ENCODE peak calls at places on chromosomes 4 and X, in ten cellular contexts. One of them, this sample, is unnamed.

GRCh38 chr4:147423229-147423628 is 57.7 kb upstream of the EDNRA start:
- DNase-seq in cardiac fibroblast: no peak
- DNase-seq in brain microvascular endothelial cell: no peak
- DNase-seq in heart right ventricle: no peak
- DNase-seq in OCI-LY7: no peak
- DNase-seq in breast epithelium: no peak
- DNase-seq in choroid plexus epithelial cell: no peak
- DNase-seq in fibroblast of pulmonary artery: no peak
- DNase-seq in AG10803: no peak
- DNase-seq in GM13976: no peak
- DNase-seq in this sample: no peak

GRCh38 chrX:124502144-124502543 is 155.8 kb downstream of the SH2D1A start:
- DNase-seq in breast epithelium: no peak
- DNase-seq in AG10803: no peak
- DNase-seq in GM13976: no peak
- DNase-seq in OCI-LY7: no peak
- DNase-seq in fibroblast of pulmonary artery: no peak
- DNase-seq in brain microvascular endothelial cell: no peak
- DNase-seq in heart right ventricle: no peak
- DNase-seq in cardiac fibroblast: no peak
- DNase-seq in choroid plexus epithelial cell: no peak
- DNase-seq in this sample: no peak

GRCh38 chrX:47191806-47192401 is 1.7 kb upstream of the UBA1 start:
- DNase-seq in GM13976: no peak
- DNase-seq in fibroblast of pulmonary artery: no peak
- DNase-seq in heart right ventricle: no peak
- DNase-seq in choroid plexus epithelial cell: no peak
- DNase-seq in OCI-LY7: peak
- DNase-seq in breast epithelium: no peak
- DNase-seq in brain microvascular endothelial cell: no peak
- DNase-seq in cardiac fibroblast: no peak
- DNase-seq in AG10803: no peak
- DNase-seq in this sample: no peak

GRCh38 chr4:8581094-8581861 is 1.1 kb downstream of the GPR78 start:
- DNase-seq in OCI-LY7: no peak
- DNase-seq in GM13976: no peak
- DNase-seq in brain microvascular endothelial cell: no peak
- DNase-seq in heart right ventricle: no peak
- DNase-seq in fibroblast of pulmonary artery: no peak
- DNase-seq in choroid plexus epithelial cell: no peak
- DNase-seq in AG10803: no peak
- DNase-seq in breast epithelium: no peak
- DNase-seq in cardiac fibroblast: no peak
- DNase-seq in this sample: no peak

GRCh38 chr4:35315419-35315818 is 928.9 kb downstream of the ARAP2 start:
- DNase-seq in heart right ventricle: no peak
- DNase-seq in GM13976: no peak
- DNase-seq in choroid plexus epithelial cell: no peak
- DNase-seq in OCI-LY7: no peak
- DNase-seq in AG10803: no peak
- DNase-seq in fibroblast of pulmonary artery: no peak
- DNase-seq in cardiac fibroblast: no peak
- DNase-seq in breast epithelium: no peak
- DNase-seq in brain microvascular endothelial cell: no peak
- DNase-seq in this sample: no peak

GRCh38 chr4:7904108-7904516 is 35.5 kb downstream of the AFAP1 start:
- DNase-seq in brain microvascular endothelial cell: peak
- DNase-seq in choroid plexus epithelial cell: peak
- DNase-seq in breast epithelium: no peak
- DNase-seq in cardiac fibroblast: peak
- DNase-seq in fibroblast of pulmonary artery: peak
- DNase-seq in GM13976: no peak
- DNase-seq in AG10803: peak
- DNase-seq in heart right ventricle: no peak
- DNase-seq in OCI-LY7: no peak
- DNase-seq in this sample: peak

GRCh38 chr4:121192500-121192899 is 28.4 kb upstream of the TNIP3 start:
- DNase-seq in OCI-LY7: peak
- DNase-seq in GM13976: no peak
- DNase-seq in fibroblast of pulmonary artery: peak
- DNase-seq in AG10803: peak
- DNase-seq in brain microvascular endothelial cell: peak
- DNase-seq in heart right ventricle: no peak
- DNase-seq in choroid plexus epithelial cell: peak
- DNase-seq in cardiac fibroblast: peak
- DNase-seq in breast epithelium: no peak
- DNase-seq in this sample: peak

GRCh38 chr4:168374772-168375523 is 56.4 kb upstream of the DDX60 start:
- DNase-seq in fibroblast of pulmonary artery: no peak
- DNase-seq in breast epithelium: no peak
- DNase-seq in OCI-LY7: no peak
- DNase-seq in GM13976: no peak
- DNase-seq in choroid plexus epithelial cell: no peak
- DNase-seq in brain microvascular endothelial cell: no peak
- DNase-seq in AG10803: no peak
- DNase-seq in heart right ventricle: no peak
- DNase-seq in cardiac fibroblast: no peak
- DNase-seq in this sample: no peak

GRCh38 chrX:110061138-110061537 is 58.2 kb downstream of the TMEM164 start:
- DNase-seq in fibroblast of pulmonary artery: no peak
- DNase-seq in breast epithelium: no peak
- DNase-seq in GM13976: no peak
- DNase-seq in choroid plexus epithelial cell: peak
- DNase-seq in brain microvascular endothelial cell: peak
- DNase-seq in cardiac fibroblast: no peak
- DNase-seq in OCI-LY7: no peak
- DNase-seq in heart right ventricle: no peak
- DNase-seq in AG10803: no peak
- DNase-seq in this sample: no peak

GRCh38 chrX:98380106-98380505 is 1496.4 kb downstream of the RPA4 start:
- DNase-seq in brain microvascular endothelial cell: no peak
- DNase-seq in AG10803: no peak
- DNase-seq in GM13976: no peak
- DNase-seq in choroid plexus epithelial cell: no peak
- DNase-seq in cardiac fibroblast: no peak
- DNase-seq in breast epithelium: no peak
- DNase-seq in fibroblast of pulmonary artery: no peak
- DNase-seq in OCI-LY7: no peak
- DNase-seq in heart right ventricle: no peak
- DNase-seq in this sample: no peak

GRCh38 chr4:132269303-132269990 is 879.6 kb upstream of the PCDH10 start:
- DNase-seq in brain microvascular endothelial cell: no peak
- DNase-seq in GM13976: no peak
- DNase-seq in AG10803: no peak
- DNase-seq in cardiac fibroblast: no peak
- DNase-seq in breast epithelium: no peak
- DNase-seq in fibroblast of pulmonary artery: no peak
- DNase-seq in OCI-LY7: no peak
- DNase-seq in heart right ventricle: no peak
- DNase-seq in choroid plexus epithelial cell: no peak
- DNase-seq in this sample: no peak

DNA sequence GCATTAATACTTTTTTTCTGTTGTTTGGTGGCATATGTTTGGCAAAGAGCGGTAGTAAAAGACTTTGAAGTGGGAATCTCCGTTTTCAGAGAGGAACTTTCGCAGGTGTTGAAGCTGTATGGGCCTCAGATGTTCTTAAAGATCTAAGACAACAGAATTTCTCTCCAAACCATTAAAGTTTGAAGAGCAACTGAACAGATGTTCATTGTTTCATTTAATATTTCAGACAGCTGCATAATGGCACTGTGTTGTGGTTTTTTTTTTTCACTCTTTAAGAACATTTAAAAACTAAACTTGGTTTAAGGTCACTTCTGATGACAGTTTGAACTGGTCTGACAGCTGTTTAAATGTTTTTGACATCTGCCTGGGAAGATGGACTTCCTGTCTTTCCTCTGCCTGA is 882.7 kb upstream of the PCDH10 start:
- DNase-seq in heart right ventricle: no peak
- DNase-seq in OCI-LY7: peak
- DNase-seq in fibroblast of pulmonary artery: no peak
- DNase-seq in choroid plexus epithelial cell: no peak
- DNase-seq in GM13976: no peak
- DNase-seq in AG10803: no peak
- DNase-seq in breast epithelium: no peak
- DNase-seq in cardiac fibroblast: no peak
- DNase-seq in brain microvascular endothelial cell: no peak
- DNase-seq in this sample: no peak
- TF ChIP-seq CTCF in heart right ventricle: no peak
- TF ChIP-seq CTCF in OCI-LY7: no peak
- TF ChIP-seq CTCF in fibroblast of pulmonary artery: no peak
- TF ChIP-seq CTCF in choroid plexus epithelial cell: no peak
- TF ChIP-seq CTCF in GM13976: no peak
- TF ChIP-seq CTCF in AG10803: no peak
- TF ChIP-seq CTCF in breast epithelium: no peak
- TF ChIP-seq CTCF in cardiac fibroblast: no peak
- TF ChIP-seq CTCF in brain microvascular endothelial cell: no peak
- TF ChIP-seq CTCF in this sample: no peak

GRCh38 chr4:188783160-188783559 is 643.9 kb downstream of the TRIML1 start:
- DNase-seq in OCI-LY7: no peak
- DNase-seq in fibroblast of pulmonary artery: no peak
- DNase-seq in heart right ventricle: peak
- DNase-seq in choroid plexus epithelial cell: no peak
- DNase-seq in brain microvascular endothelial cell: no peak
- DNase-seq in breast epithelium: no peak
- DNase-seq in GM13976: no peak
- DNase-seq in cardiac fibroblast: no peak
- DNase-seq in AG10803: no peak
- DNase-seq in this sample: no peak

GRCh38 chr4:188780028-188780427 is 640.8 kb downstream of the TRIML1 start:
- DNase-seq in breast epithelium: no peak
- DNase-seq in brain microvascular endothelial cell: no peak
- DNase-seq in cardiac fibroblast: no peak
- DNase-seq in AG10803: no peak
- DNase-seq in choroid plexus epithelial cell: peak
- DNase-seq in fibroblast of pulmonary artery: no peak
- DNase-seq in OCI-LY7: no peak
- DNase-seq in heart right ventricle: no peak
- DNase-seq in GM13976: no peak
- DNase-seq in this sample: no peak

GRCh38 chr4:188783606-188784157 is 644.4 kb downstream of the TRIML1 start:
- DNase-seq in choroid plexus epithelial cell: no peak
- DNase-seq in OCI-LY7: no peak
- DNase-seq in GM13976: no peak
- DNase-seq in brain microvascular endothelial cell: no peak
- DNase-seq in heart right ventricle: no peak
- DNase-seq in breast epithelium: no peak
- DNase-seq in fibroblast of pulmonary artery: no peak
- DNase-seq in AG10803: peak
- DNase-seq in cardiac fibroblast: no peak
- DNase-seq in this sample: no peak

GRCh38 chr4:188780686-188781085 is 641.4 kb downstream of the TRIML1 start:
- DNase-seq in brain microvascular endothelial cell: peak
- DNase-seq in OCI-LY7: no peak
- DNase-seq in breast epithelium: no peak
- DNase-seq in GM13976: no peak
- DNase-seq in AG10803: no peak
- DNase-seq in choroid plexus epithelial cell: no peak
- DNase-seq in heart right ventricle: no peak
- DNase-seq in cardiac fibroblast: no peak
- DNase-seq in fibroblast of pulmonary artery: no peak
- DNase-seq in this sample: peak

GRCh38 chr4:188781655-188782054 is 642.4 kb downstream of the TRIML1 start:
- DNase-seq in OCI-LY7: no peak
- DNase-seq in AG10803: no peak
- DNase-seq in choroid plexus epithelial cell: peak
- DNase-seq in cardiac fibroblast: no peak
- DNase-seq in brain microvascular endothelial cell: peak
- DNase-seq in GM13976: no peak
- DNase-seq in heart right ventricle: no peak
- DNase-seq in breast epithelium: no peak
- DNase-seq in fibroblast of pulmonary artery: no peak
- DNase-seq in this sample: no peak
- TF ChIP-seq CTCF in OCI-LY7: no peak
- TF ChIP-seq CTCF in AG10803: peak
- TF ChIP-seq CTCF in choroid plexus epithelial cell: peak
- TF ChIP-seq CTCF in cardiac fibroblast: peak
- TF ChIP-seq CTCF in brain microvascular endothelial cell: peak
- TF ChIP-seq CTCF in GM13976: no peak
- TF ChIP-seq CTCF in heart right ventricle: peak
- TF ChIP-seq CTCF in breast epithelium: no peak
- TF ChIP-seq CTCF in fibroblast of pulmonary artery: no peak
- TF ChIP-seq CTCF in this sample: peak

DNA sequence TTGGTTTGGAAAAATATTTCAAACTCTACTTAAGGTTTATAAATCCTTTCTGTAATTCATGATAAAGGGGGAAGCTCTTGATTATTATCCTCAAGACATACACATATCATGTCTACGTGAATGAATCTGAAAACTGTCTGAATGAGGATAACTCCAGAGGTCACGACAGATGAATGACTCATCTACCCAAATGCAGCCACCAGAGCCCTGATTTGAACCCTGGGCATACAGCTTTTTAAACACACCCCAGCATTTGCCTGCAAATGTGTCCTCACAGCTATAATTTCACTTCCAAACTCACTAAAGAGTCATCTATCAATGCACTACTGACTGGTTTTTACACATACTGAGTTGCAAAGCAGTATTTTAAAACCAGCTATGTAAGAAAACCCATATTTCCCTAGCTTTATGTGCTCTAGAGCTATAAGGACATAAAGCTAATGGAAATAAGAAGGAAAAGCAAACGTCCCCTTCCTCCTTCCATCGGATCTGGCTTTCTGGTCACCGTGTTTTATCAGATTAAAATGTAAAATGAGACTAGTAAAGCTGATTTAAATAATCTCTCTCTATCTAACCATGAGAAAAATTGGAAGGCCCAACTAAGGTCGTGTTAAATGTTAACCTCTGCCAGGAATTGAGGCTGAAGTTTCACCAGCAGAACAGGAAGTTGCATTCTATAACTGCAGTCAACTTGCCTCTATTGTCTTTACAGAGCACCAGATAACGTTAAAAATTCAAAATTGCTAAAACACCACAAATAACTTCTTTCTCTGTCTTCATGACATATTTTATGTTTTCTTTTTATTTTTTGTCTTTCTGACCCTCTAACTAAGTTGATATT is 63.1 kb upstream of the SPP1 start:
- DNase-seq in OCI-LY7: no peak
- DNase-seq in AG10803: no peak
- DNase-seq in choroid plexus epithelial cell: peak
- DNase-seq in fibroblast of pulmonary artery: peak
- DNase-seq in GM13976: no peak
- DNase-seq in brain microvascular endothelial cell: no peak
- DNase-seq in breast epithelium: no peak
- DNase-seq in heart right ventricle: no peak
- DNase-seq in cardiac fibroblast: peak
- DNase-seq in this sample: no peak
- TF ChIP-seq CTCF in OCI-LY7: no peak
- TF ChIP-seq CTCF in AG10803: no peak
- TF ChIP-seq CTCF in choroid plexus epithelial cell: no peak
- TF ChIP-seq CTCF in fibroblast of pulmonary artery: no peak
- TF ChIP-seq CTCF in GM13976: no peak
- TF ChIP-seq CTCF in brain microvascular endothelial cell: no peak
- TF ChIP-seq CTCF in breast epithelium: no peak
- TF ChIP-seq CTCF in heart right ventricle: no peak
- TF ChIP-seq CTCF in cardiac fibroblast: no peak
- TF ChIP-seq CTCF in this sample: no peak

DNA sequence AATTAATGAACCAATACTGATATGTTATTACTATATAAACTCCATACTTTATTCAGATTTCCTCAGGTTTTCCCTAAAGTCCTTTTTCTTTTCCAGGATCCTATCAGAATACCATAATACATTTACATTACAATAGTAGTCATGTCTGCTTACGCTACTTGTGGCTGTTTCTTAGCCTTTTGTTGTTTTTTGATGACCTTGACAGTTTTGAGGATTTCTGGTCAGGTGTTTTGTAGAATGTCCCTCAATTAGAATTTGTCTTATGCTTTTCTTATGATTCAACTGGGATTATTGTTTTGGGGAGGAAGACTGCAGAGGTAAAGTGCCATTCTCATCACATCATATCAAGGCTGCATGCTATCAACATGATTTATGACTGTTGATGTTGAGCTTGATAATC is 9.1 kb downstream of the SOX3 start:
- DNase-seq in heart right ventricle: no peak
- DNase-seq in AG10803: no peak
- DNase-seq in brain microvascular endothelial cell: no peak
- DNase-seq in breast epithelium: no peak
- DNase-seq in fibroblast of pulmonary artery: no peak
- DNase-seq in choroid plexus epithelial cell: no peak
- DNase-seq in OCI-LY7: no peak
- DNase-seq in cardiac fibroblast: no peak
- DNase-seq in GM13976: no peak
- DNase-seq in this sample: no peak
- TF ChIP-seq CTCF in heart right ventricle: no peak
- TF ChIP-seq CTCF in AG10803: no peak
- TF ChIP-seq CTCF in brain microvascular endothelial cell: no peak
- TF ChIP-seq CTCF in breast epithelium: no peak
- TF ChIP-seq CTCF in fibroblast of pulmonary artery: no peak
- TF ChIP-seq CTCF in choroid plexus epithelial cell: no peak
- TF ChIP-seq CTCF in OCI-LY7: no peak
- TF ChIP-seq CTCF in cardiac fibroblast: no peak
- TF ChIP-seq CTCF in GM13976: no peak
- TF ChIP-seq CTCF in this sample: no peak